ENCODE peak calls at places on chromosomes 11 and 22, in eight cellular contexts. Q is KG1; S is kidney glomerular epithelial cell; E is DMS153; P is GM04503; N is astrocyte of the hippocampus; F is stimulated activated CD4-positive, alpha-beta T cell treated with anti-CD3 and anti-CD28 coated beads, Interleukin-4, amount 100 ng/mL, for 1 hour; G is NCI-H2081. Z is an unnamed sample.

GRCh38 chr11:21582791-21583190 is 610.1 kb upstream of the ANO5 start:
- DNase-seq in Q (no peak), S (no peak), E (no peak), P (no peak), N (no peak), F (no peak), G (no peak), Z (no peak)

GRCh38 chr22:37428649-37429586 is 1.6 kb upstream of the ELFN2 start:
- DNase-seq in Q (peak), S (no peak), E (no peak), P (no peak), N (peak), F (peak), G (peak), Z (peak)

GRCh38 chr22:49719046-49719445 is 108.6 kb downstream of the BRD1 start:
- DNase-seq in Q (no peak), S (no peak), E (no peak), P (no peak), N (no peak), F (no peak), G (no peak), Z (no peak)

GRCh38 chr11:77126861-77127673 is 979 bp upstream of the MYO7A start:
- DNase-seq in Q (peak), S (no peak), E (no peak), P (no peak), N (peak), F (peak), G (peak), Z (peak)

GRCh38 chr11:65553301-65554001 is 4.7 kb downstream of the LTBP3 start:
- DNase-seq in Q (no peak), S (no peak), E (peak), P (no peak), N (no peak), F (peak), G (no peak), Z (peak)

GRCh38 chr22:21012446-21013407 is 2.2 kb upstream of the P2RX6 start:
- DNase-seq in Q (no peak), S (no peak), E (no peak), P (no peak), N (no peak), F (no peak), G (no peak), Z (no peak)

GRCh38 chr11:134905966-134906955 is 494.2 kb upstream of the B3GAT1 start:
- DNase-seq in Q (no peak), S (no peak), E (no peak), P (no peak), N (no peak), F (no peak), G (no peak), Z (no peak)

GRCh38 chr11:2888266-2888968 is 2.8 kb upstream of the CDKN1C start:
- DNase-seq in Q (peak), S (peak), E (peak), P (peak), N (peak), F (peak), G (peak), Z (peak)

GRCh38 chr11:132078230-132078629 is 707.8 kb downstream of the NTM start:
- DNase-seq in Q (no peak), S (no peak), E (no peak), P (no peak), N (no peak), F (no peak), G (no peak), Z (no peak)

GRCh38 chr11:73288873-73289707 is 17.0 kb downstream of the P2RY6 start:
- DNase-seq in Q (peak), S (peak), E (peak), P (no peak), N (peak), F (peak), G (peak), Z (peak)

GRCh38 chr11:4881860-4882500 is at the start of gene OR51T1:
- DNase-seq in Q (no peak), S (peak), E (no peak), P (peak), N (peak), F (no peak), G (peak), Z (peak)

GRCh38 chr11:17543574-17544180 is 539 bp downstream of the USH1C start:
- DNase-seq in Q (no peak), S (no peak), E (no peak), P (no peak), N (no peak), F (no peak), G (no peak), Z (no peak)

GRCh38 chr11:79212711-79213110 is 228.1 kb downstream of the TENM4 start:
- DNase-seq in Q (no peak), S (peak), E (no peak), P (no peak), N (no peak), F (no peak), G (no peak), Z (peak)

GRCh38 chr22:17578129-17578754 is 14.9 kb downstream of the SLC25A18 start:
- DNase-seq in Q (no peak), S (no peak), E (no peak), P (peak), N (peak), F (no peak), G (no peak), Z (no peak)

GRCh38 chr22:48677621-48678020 is 1150.1 kb downstream of the BRD1 start:
- DNase-seq in Q (no peak), S (no peak), E (no peak), P (no peak), N (no peak), F (no peak), G (no peak), Z (no peak)

GRCh38 chr22:39244496-39245129 is at the start of gene PDGFB:
- DNase-seq in Q (no peak), S (peak), E (peak), P (no peak), N (peak), F (no peak), G (no peak), Z (peak)

GRCh38 chr11:66910016-66910415 is 48.2 kb downstream of the PC start:
- DNase-seq in Q (no peak), S (no peak), E (no peak), P (no peak), N (no peak), F (no peak), G (no peak), Z (no peak)